ENCODE peak calls at places on chromosome X, in four cellular contexts. R, D, U and N are unnamed samples.

GRCh38 chrX:123830309-123830708 is 29.5 kb upstream of the XIAP start:
- DNase-seq in R (no peak), D (no peak), U (no peak), N (no peak)

GRCh38 chrX:155329293-155329692 is 5.1 kb downstream of the CLIC2 start:
- DNase-seq in R (no peak), D (no peak), U (no peak), N (no peak)

GRCh38 chrX:49192722-49193328 is 6.7 kb upstream of the PRICKLE3 start:
- DNase-seq in R (peak), D (peak), U (no peak), N (no peak)

GRCh38 chrX:41677661-41678060 is 11.1 kb upstream of the GPR34 start:
- DNase-seq in R (no peak), D (peak), U (no peak), N (no peak)

GRCh38 chrX:30270639-30271038 is 23.7 kb downstream of the MAGEB1 start:
- DNase-seq in R (no peak), D (no peak), U (no peak), N (no peak)

GRCh38 chrX:39205467-39205866 is 404.2 kb downstream of the MID1IP1 start:
- DNase-seq in R (no peak), D (no peak), U (no peak), N (no peak)

GRCh38 chrX:131741103-131741581 is 197.3 kb downstream of the OR13H1 start:
- DNase-seq in R (no peak), D (peak), U (no peak), N (no peak)

GRCh38 chrX:153381684-153382532 is 19.2 kb downstream of the PNMA6E start:
- DNase-seq in R (peak), D (peak), U (peak), N (peak)

GRCh38 chrX:153740631-153741222 is 16.1 kb downstream of the ABCD1 start:
- DNase-seq in R (no peak), D (no peak), U (no peak), N (no peak)

GRCh38 chrX:12814434-12814833 is 23.2 kb downstream of the PRPS2 start:
- DNase-seq in R (peak), D (peak), U (peak), N (no peak)

GRCh38 chrX:82384401-82384800 is 1123.7 kb upstream of the POU3F4 start:
- DNase-seq in R (no peak), D (no peak), U (no peak), N (no peak)

GRCh38 chrX:150688911-150689451 is 4.2 kb upstream of the MTMR1 start:
- DNase-seq in R (peak), D (peak), U (no peak), N (peak)

GRCh38 chrX:130857207-130857606 is 45.8 kb downstream of the ENOX2 start:
- DNase-seq in R (no peak), D (no peak), U (no peak), N (no peak)

GRCh38 chrX:13574600-13574999 is 5.2 kb downstream of the EGFL6 start:
- DNase-seq in R (no peak), D (no peak), U (no peak), N (no peak)

GRCh38 chrX:17550011-17550410 is 175.0 kb downstream of the NHS start:
- DNase-seq in R (no peak), D (no peak), U (no peak), N (no peak)

GRCh38 chrX:85327060-85327333 is 52.5 kb downstream of the POF1B start:
- DNase-seq in R (no peak), D (no peak), U (no peak), N (no peak)